ENCODE peak calls at places on chromosomes 2 and 18, in four cellular contexts. One of them, this sample, is unnamed.

GRCh38 chr2:10273215-10274175 is 29.2 kb upstream of the HPCAL1 start:
- DNase-seq in prostate gland: no peak
- DNase-seq in adrenal gland: peak
- DNase-seq in brain microvascular endothelial cell: no peak
- DNase-seq in this sample: no peak

GRCh38 chr2:60987041-60987440 is 30.5 kb upstream of the PEX13 start:
- DNase-seq in prostate gland: no peak
- DNase-seq in adrenal gland: no peak
- DNase-seq in brain microvascular endothelial cell: no peak
- DNase-seq in this sample: no peak

GRCh38 chr2:182593394-182593707 is 122.7 kb upstream of the DNAJC10 start:
- DNase-seq in prostate gland: no peak
- DNase-seq in adrenal gland: no peak
- DNase-seq in brain microvascular endothelial cell: peak
- DNase-seq in this sample: no peak

GRCh38 chr2:73983322-73984202 is 1.1 kb upstream of the TET3 start:
- DNase-seq in prostate gland: peak
- DNase-seq in adrenal gland: peak
- DNase-seq in brain microvascular endothelial cell: no peak
- DNase-seq in this sample: peak

GRCh38 chr2:160353166-160353565 is 140.4 kb downstream of the RBMS1 start:
- DNase-seq in prostate gland: no peak
- DNase-seq in adrenal gland: no peak
- DNase-seq in brain microvascular endothelial cell: no peak
- DNase-seq in this sample: peak

GRCh38 chr2:30608643-30609042 is 161.6 kb downstream of the LCLAT1 start:
- DNase-seq in prostate gland: no peak
- DNase-seq in adrenal gland: no peak
- DNase-seq in brain microvascular endothelial cell: no peak
- DNase-seq in this sample: no peak

GRCh38 chr2:166126014-166126639 is 1.7 kb downstream of the SCN1A start:
- DNase-seq in prostate gland: no peak
- DNase-seq in adrenal gland: no peak
- DNase-seq in brain microvascular endothelial cell: no peak
- DNase-seq in this sample: no peak

GRCh38 chr18:59388180-59388579 is 29.1 kb upstream of the LMAN1 start:
- DNase-seq in prostate gland: no peak
- DNase-seq in adrenal gland: no peak
- DNase-seq in brain microvascular endothelial cell: no peak
- DNase-seq in this sample: no peak

GRCh38 chr2:8154936-8155335 is 526.9 kb upstream of the ID2 start:
- DNase-seq in prostate gland: no peak
- DNase-seq in adrenal gland: no peak
- DNase-seq in brain microvascular endothelial cell: no peak
- DNase-seq in this sample: no peak

GRCh38 chr2:16125614-16126125 is 185.3 kb downstream of the MYCN start:
- DNase-seq in prostate gland: peak
- DNase-seq in adrenal gland: no peak
- DNase-seq in brain microvascular endothelial cell: no peak
- DNase-seq in this sample: no peak

GRCh38 chr2:124888431-124888830 is 863.3 kb downstream of the CNTNAP5 start:
- DNase-seq in prostate gland: no peak
- DNase-seq in adrenal gland: no peak
- DNase-seq in brain microvascular endothelial cell: no peak
- DNase-seq in this sample: no peak

GRCh38 chr2:71483246-71483645 is 29.9 kb downstream of the DYSF start:
- DNase-seq in prostate gland: no peak
- DNase-seq in adrenal gland: no peak
- DNase-seq in brain microvascular endothelial cell: no peak
- DNase-seq in this sample: no peak

GRCh38 chr2:43236256-43236655 is 9.8 kb upstream of the ZFP36L2 start:
- DNase-seq in prostate gland: no peak
- DNase-seq in adrenal gland: no peak
- DNase-seq in brain microvascular endothelial cell: no peak
- DNase-seq in this sample: no peak

GRCh38 chr2:14634223-14634884 is 1.8 kb downstream of the LRATD1 start:
- DNase-seq in prostate gland: peak
- DNase-seq in adrenal gland: peak
- DNase-seq in brain microvascular endothelial cell: peak
- DNase-seq in this sample: peak

GRCh38 chr2:130390460-130391057 is 34.7 kb downstream of the PTPN18 start:
- DNase-seq in prostate gland: peak
- DNase-seq in adrenal gland: no peak
- DNase-seq in brain microvascular endothelial cell: no peak
- DNase-seq in this sample: peak

GRCh38 chr2:68771211-68771721 is 36.7 kb downstream of the ARHGAP25 start:
- DNase-seq in prostate gland: no peak
- DNase-seq in adrenal gland: no peak
- DNase-seq in brain microvascular endothelial cell: peak
- DNase-seq in this sample: no peak

GRCh38 chr2:44715671-44716077 is 225.8 kb upstream of the SIX3 start:
- DNase-seq in prostate gland: no peak
- DNase-seq in adrenal gland: no peak
- DNase-seq in brain microvascular endothelial cell: peak
- DNase-seq in this sample: no peak

GRCh38 chr2:106847366-106847765 is 38.6 kb downstream of the ST6GAL2 start:
- DNase-seq in prostate gland: no peak
- DNase-seq in adrenal gland: no peak
- DNase-seq in brain microvascular endothelial cell: no peak
- DNase-seq in this sample: no peak

GRCh38 chr2:189486237-189486770 is 45.0 kb downstream of the WDR75 start:
- DNase-seq in prostate gland: no peak
- DNase-seq in adrenal gland: no peak
- DNase-seq in brain microvascular endothelial cell: no peak
- DNase-seq in this sample: no peak

GRCh38 chr2:28250006-28250405 is 142.7 kb upstream of the FOSL2 start:
- DNase-seq in prostate gland: no peak
- DNase-seq in adrenal gland: no peak
- DNase-seq in brain microvascular endothelial cell: peak
- DNase-seq in this sample: no peak

GRCh38 chr2:29052811-29053210 is 21.5 kb downstream of the PCARE start:
- DNase-seq in prostate gland: no peak
- DNase-seq in adrenal gland: no peak
- DNase-seq in brain microvascular endothelial cell: no peak
- DNase-seq in this sample: no peak

GRCh38 chr2:239763433-239764097 is 261.6 kb downstream of the NDUFA10 start:
- DNase-seq in prostate gland: no peak
- DNase-seq in adrenal gland: no peak
- DNase-seq in brain microvascular endothelial cell: no peak
- DNase-seq in this sample: no peak

GRCh38 chr18:9009703-9010488 is 92.6 kb upstream of the NDUFV2 start:
- DNase-seq in prostate gland: no peak
- DNase-seq in adrenal gland: no peak
- DNase-seq in brain microvascular endothelial cell: no peak
- DNase-seq in this sample: no peak

GRCh38 chr18:9011431-9011830 is 91.1 kb upstream of the NDUFV2 start:
- DNase-seq in prostate gland: no peak
- DNase-seq in adrenal gland: no peak
- DNase-seq in brain microvascular endothelial cell: no peak
- DNase-seq in this sample: no peak

GRCh38 chr18:9013926-9014373 is 88.5 kb upstream of the NDUFV2 start:
- DNase-seq in prostate gland: no peak
- DNase-seq in adrenal gland: no peak
- DNase-seq in brain microvascular endothelial cell: no peak
- DNase-seq in this sample: no peak

GRCh38 chr18:9008203-9008708 is 94.2 kb upstream of the NDUFV2 start:
- DNase-seq in prostate gland: no peak
- DNase-seq in adrenal gland: no peak
- DNase-seq in brain microvascular endothelial cell: no peak
- DNase-seq in this sample: no peak

DNA sequence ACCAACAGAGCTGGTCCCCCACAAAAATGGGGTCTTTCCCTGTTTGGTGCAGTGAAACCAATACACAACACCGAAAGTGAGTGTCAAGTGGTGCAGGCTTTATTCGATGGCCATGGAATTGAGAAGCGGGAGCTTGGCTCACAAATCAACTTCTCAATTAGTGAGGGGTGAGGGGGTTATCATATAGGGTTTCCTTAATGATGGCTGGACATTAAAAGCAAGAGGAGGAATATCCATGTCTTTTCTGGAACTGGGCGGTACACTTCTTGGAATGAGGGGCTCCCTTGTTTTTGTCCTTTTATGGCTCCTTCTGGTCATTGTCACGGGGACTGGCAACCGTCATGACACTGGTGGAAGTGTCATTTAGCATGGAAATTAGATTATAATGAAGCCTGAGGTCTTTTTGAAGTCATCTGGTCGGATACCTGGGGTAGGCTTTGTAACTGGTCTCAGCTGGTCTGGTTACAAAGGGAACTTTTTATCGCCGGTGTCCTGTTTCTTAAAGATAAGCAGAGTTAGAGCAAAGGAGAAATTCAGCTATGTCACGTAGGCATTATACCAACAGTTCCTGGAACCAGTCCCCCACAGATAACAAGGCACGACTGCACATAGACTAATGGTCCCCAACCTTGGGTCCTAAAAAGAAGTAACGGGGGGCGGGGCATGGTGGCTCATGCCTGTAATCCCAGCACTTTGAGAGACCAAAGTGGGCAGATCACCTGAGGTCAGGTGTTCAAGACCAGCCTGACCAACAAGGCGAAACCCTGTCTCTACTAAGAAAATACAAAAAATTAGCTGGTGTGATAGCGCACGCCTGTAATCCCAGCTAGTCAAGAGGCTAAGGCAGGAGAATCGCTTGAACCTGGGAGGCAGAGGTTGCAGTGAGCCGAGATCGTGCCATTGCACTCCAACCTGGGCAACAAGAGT is 93.5 kb upstream of the NDUFV2 start:
- DNase-seq in prostate gland: no peak
- DNase-seq in adrenal gland: no peak
- DNase-seq in brain microvascular endothelial cell: no peak
- DNase-seq in this sample: no peak
- H3K4me3 ChIP-seq in prostate gland: no peak
- H3K4me3 ChIP-seq in adrenal gland: no peak
- H3K4me3 ChIP-seq in brain microvascular endothelial cell: no peak
- H3K4me3 ChIP-seq in this sample: no peak

GRCh38 chr2:96113367-96113677 is 3.0 kb downstream of the ADRA2B start:
- DNase-seq in prostate gland: no peak
- DNase-seq in adrenal gland: no peak
- DNase-seq in brain microvascular endothelial cell: no peak
- DNase-seq in this sample: no peak
- TF ChIP-seq CTCF in prostate gland: no peak
- TF ChIP-seq CTCF in adrenal gland: no peak
- TF ChIP-seq CTCF in brain microvascular endothelial cell: peak
- TF ChIP-seq CTCF in this sample: no peak

DNA sequence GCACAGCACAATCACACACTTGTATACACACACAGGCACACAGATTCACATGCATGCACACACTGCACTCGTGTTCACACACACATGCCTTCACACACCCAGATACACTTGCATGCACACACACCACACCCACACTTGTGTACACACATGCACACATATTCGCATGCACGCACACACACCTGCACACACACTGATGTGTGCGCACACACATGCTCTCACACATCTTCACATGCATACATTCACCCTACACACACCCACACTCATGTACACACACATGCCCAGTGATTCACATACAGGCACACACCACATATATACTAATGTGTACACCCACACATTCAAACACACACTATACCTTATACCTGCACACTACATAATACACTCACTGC is 181.7 kb downstream of the LOXHD1 start:
- DNase-seq in prostate gland: no peak
- DNase-seq in adrenal gland: no peak
- DNase-seq in brain microvascular endothelial cell: no peak
- DNase-seq in this sample: no peak
- H3K4me3 ChIP-seq in prostate gland: no peak
- H3K4me3 ChIP-seq in adrenal gland: no peak
- H3K4me3 ChIP-seq in brain microvascular endothelial cell: no peak
- H3K4me3 ChIP-seq in this sample: no peak

GRCh38 chr18:38042496-38042895 is 476.9 kb upstream of the CELF4 start:
- DNase-seq in prostate gland: no peak
- DNase-seq in adrenal gland: no peak
- DNase-seq in brain microvascular endothelial cell: no peak
- DNase-seq in this sample: no peak

GRCh38 chr18:38052879-38053590 is 487.4 kb upstream of the CELF4 start:
- DNase-seq in prostate gland: no peak
- DNase-seq in adrenal gland: no peak
- DNase-seq in brain microvascular endothelial cell: no peak
- DNase-seq in this sample: no peak

GRCh38 chr18:38047820-38048219 is 482.2 kb upstream of the CELF4 start:
- DNase-seq in prostate gland: no peak
- DNase-seq in adrenal gland: no peak
- DNase-seq in brain microvascular endothelial cell: no peak
- DNase-seq in this sample: no peak
- TF ChIP-seq CTCF in prostate gland: no peak
- TF ChIP-seq CTCF in adrenal gland: no peak
- TF ChIP-seq CTCF in brain microvascular endothelial cell: no peak
- TF ChIP-seq CTCF in this sample: peak

GRCh38 chr18:48994926-48995835 is 44.4 kb upstream of the SMAD7 start:
- DNase-seq in prostate gland: no peak
- DNase-seq in adrenal gland: no peak
- DNase-seq in brain microvascular endothelial cell: no peak
- DNase-seq in this sample: no peak

GRCh38 chr18:48996041-48996440 is 45.3 kb upstream of the SMAD7 start:
- DNase-seq in prostate gland: no peak
- DNase-seq in adrenal gland: no peak
- DNase-seq in brain microvascular endothelial cell: no peak
- DNase-seq in this sample: no peak

GRCh38 chr18:48992791-48993555 is 42.2 kb upstream of the SMAD7 start:
- DNase-seq in prostate gland: no peak
- DNase-seq in adrenal gland: no peak
- DNase-seq in brain microvascular endothelial cell: no peak
- DNase-seq in this sample: no peak

GRCh38 chr18:48993586-48993985 is 42.8 kb upstream of the SMAD7 start:
- DNase-seq in prostate gland: no peak
- DNase-seq in adrenal gland: no peak
- DNase-seq in brain microvascular endothelial cell: no peak
- DNase-seq in this sample: no peak

DNA sequence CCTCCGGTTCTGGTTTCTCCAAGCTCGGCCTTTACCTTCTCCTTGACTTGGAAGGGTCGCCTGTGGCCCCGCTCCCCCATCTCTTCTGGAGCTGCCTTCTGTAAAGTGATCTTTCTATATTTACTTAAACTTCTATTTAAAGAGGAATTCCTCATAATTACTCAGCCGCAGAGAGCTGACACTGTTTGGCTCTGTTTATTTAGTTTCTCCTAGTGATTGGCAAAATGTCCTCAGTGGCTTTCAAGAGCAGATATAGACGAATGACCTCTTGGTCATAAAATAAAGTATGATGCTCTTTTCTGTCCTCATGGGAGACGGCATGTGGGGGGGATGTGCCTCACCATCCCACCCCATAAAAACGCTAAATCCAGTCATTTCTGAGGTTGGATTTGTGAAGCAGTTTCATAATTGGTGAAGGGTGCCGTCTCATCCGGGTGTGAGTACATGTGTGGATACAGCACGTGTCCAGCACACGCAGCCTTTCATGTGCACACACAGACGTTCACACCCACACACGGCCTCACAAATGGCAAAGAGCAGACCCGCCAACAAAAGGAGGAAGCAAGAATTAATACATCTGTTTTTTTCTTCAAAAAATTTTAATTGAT is 43.4 kb upstream of the SMAD7 start:
- DNase-seq in prostate gland: no peak
- DNase-seq in adrenal gland: no peak
- DNase-seq in brain microvascular endothelial cell: peak
- DNase-seq in this sample: no peak
- H3K4me3 ChIP-seq in prostate gland: no peak
- H3K4me3 ChIP-seq in adrenal gland: no peak
- H3K4me3 ChIP-seq in brain microvascular endothelial cell: no peak
- H3K4me3 ChIP-seq in this sample: no peak

This sample was measured in LNCaP clone FGC.